ENCODE peak calls at places on chromosomes 12 and 14, in six cellular contexts. B, E, A, L, W and K are unnamed samples.

GRCh38 chr14:57617510-57617909 is 123.9 kb upstream of the CCDC198 start:
- DNase-seq in B (no peak), E (no peak), A (no peak), L (no peak), W (no peak), K (no peak)

GRCh38 chr12:26135010-26135420 is 10.2 kb upstream of the BHLHE41 start:
- DNase-seq in B (no peak), E (no peak), A (no peak), L (no peak), W (no peak), K (peak)

GRCh38 chr12:52082026-52082667 is 2.6 kb downstream of the SMIM41 start:
- DNase-seq in B (no peak), E (no peak), A (no peak), L (peak), W (no peak), K (no peak)

GRCh38 chr14:53881161-53881846 is 75.3 kb downstream of the BMP4 start:
- DNase-seq in B (no peak), E (no peak), A (no peak), L (no peak), W (peak), K (no peak)

GRCh38 chr12:724194-724855 is 28.1 kb upstream of the WNK1 start:
- DNase-seq in B (no peak), E (no peak), A (no peak), L (no peak), W (no peak), K (no peak)

GRCh38 chr14:75222208-75222701 is 45.8 kb upstream of the TMED10 start:
- DNase-seq in B (no peak), E (no peak), A (no peak), L (no peak), W (no peak), K (no peak)

GRCh38 chr12:10184261-10184843 is 5.5 kb downstream of the TMEM52B start:
- DNase-seq in B (no peak), E (no peak), A (no peak), L (no peak), W (no peak), K (no peak)

GRCh38 chr14:64388533-64389243 is 535 bp downstream of the MTHFD1 start:
- DNase-seq in B (no peak), E (no peak), A (peak), L (peak), W (peak), K (peak)

GRCh38 chr12:57521475-57522018 is 1.1 kb upstream of the MBD6 start:
- DNase-seq in B (peak), E (peak), A (no peak), L (peak), W (peak), K (no peak)

GRCh38 chr14:26204362-26204953 is 393.4 kb downstream of the NOVA1 start:
- DNase-seq in B (no peak), E (no peak), A (no peak), L (peak), W (no peak), K (no peak)

GRCh38 chr14:60878536-60878935 is 102.3 kb downstream of the TRMT5 start:
- DNase-seq in B (no peak), E (no peak), A (no peak), L (no peak), W (no peak), K (no peak)

GRCh38 chr14:104096318-104096717 is 10.8 kb downstream of the ASPG start:
- DNase-seq in B (no peak), E (no peak), A (no peak), L (no peak), W (no peak), K (no peak)

GRCh38 chr12:25690996-25691864 is 138.1 kb upstream of the LMNTD1 start:
- DNase-seq in B (no peak), E (no peak), A (no peak), L (no peak), W (no peak), K (no peak)

GRCh38 chr14:51962678-51963077 is 26.7 kb upstream of the RTRAF start:
- DNase-seq in B (no peak), E (no peak), A (no peak), L (no peak), W (no peak), K (no peak)